ENCODE peak calls at places on chromosomes 2 and 18, in five cellular contexts. D is HFF-Myc, M is fibroblast of mammary gland, O is left lung, Z is HFFc6. Y is an unnamed sample.

GRCh38 chr2:239275037-239275685 is 125.7 kb downstream of the HDAC4 start:
- DNase-seq in Z (peak), M (peak), O (peak), D (peak), Y (peak)

GRCh38 chr18:54999016-54999415 is 39.8 kb upstream of the CCDC68 start:
- DNase-seq in M (no peak), O (no peak), Z (no peak), D (no peak), Y (no peak)

GRCh38 chr2:120669121-120669952 is 66.3 kb upstream of the GLI2 start:
- DNase-seq in O (peak), D (peak), M (peak), Z (no peak), Y (no peak)

GRCh38 chr18:57445488-57446319 is 10.5 kb downstream of the ONECUT2 start:
- DNase-seq in O (no peak), Z (no peak), M (no peak), D (no peak), Y (no peak)

GRCh38 chr2:39121523-39122063 is 742 bp upstream of the SOS1 start:
- DNase-seq in O (no peak), D (no peak), Z (no peak), M (no peak), Y (no peak)

GRCh38 chr2:182367401-182367800 is 59.4 kb downstream of the PDE1A start:
- DNase-seq in O (no peak), Z (no peak), M (no peak), D (no peak), Y (no peak)

GRCh38 chr2:160968183-160968582 is 192.0 kb upstream of the TANK start:
- DNase-seq in M (no peak), Z (no peak), D (no peak), O (no peak), Y (no peak)

GRCh38 chr2:194087089-194087488 is 1569.9 kb upstream of the SLC39A10 start:
- DNase-seq in O (no peak), M (no peak), D (no peak), Z (no peak), Y (no peak)

GRCh38 chr2:104656496-104657310 is 197.2 kb upstream of the POU3F3 start:
- DNase-seq in O (peak), D (no peak), M (no peak), Z (no peak), Y (no peak)

GRCh38 chr2:78457269-78457668 is 568.2 kb upstream of the REG3G start:
- DNase-seq in O (no peak), D (no peak), M (no peak), Z (no peak), Y (no peak)

GRCh38 chr18:59865241-59865986 is 34.4 kb upstream of the PMAIP1 start:
- DNase-seq in O (no peak), Z (no peak), D (no peak), M (no peak), Y (no peak)

GRCh38 chr2:128602038-128602698 is 283.5 kb upstream of the HS6ST1 start:
- DNase-seq in Z (no peak), O (peak), M (no peak), D (no peak), Y (peak)

GRCh38 chr18:62496262-62496661 is 26.6 kb upstream of the ZCCHC2 start:
- DNase-seq in M (no peak), O (no peak), Z (no peak), D (no peak), Y (no peak)

GRCh38 chr18:74731097-74731496 is 133.4 kb downstream of the ZNF407 start:
- DNase-seq in M (peak), O (no peak), Z (peak), D (no peak), Y (no peak)

GRCh38 chr18:23380817-23381216 is 72.3 kb upstream of the RIOK3 start:
- DNase-seq in Z (no peak), O (no peak), M (peak), D (no peak), Y (no peak)

GRCh38 chr2:7692657-7693161 is 775.5 kb downstream of the RNF144A start:
- DNase-seq in D (no peak), M (peak), O (no peak), Z (peak), Y (peak)

GRCh38 chr2:176152350-176153181 is 1.2 kb downstream of the HOXD4 start:
- DNase-seq in O (no peak), D (no peak), M (no peak), Z (no peak), Y (peak)

GRCh38 chr2:27522400-27522945 is 25.8 kb downstream of the GCKR start:
- DNase-seq in O (no peak), D (no peak), M (no peak), Z (no peak), Y (no peak)

GRCh38 chr2:88680916-88681315 is 10.6 kb upstream of the RPIA start:
- DNase-seq in O (no peak), D (no peak), Z (no peak), M (no peak), Y (no peak)

GRCh38 chr2:28394331-28394877 is 1.7 kb downstream of the FOSL2 start:
- DNase-seq in O (no peak), M (peak), Z (peak), D (no peak), Y (peak)

GRCh38 chr2:68302281-68302680 is 17.5 kb downstream of the CNRIP1 start:
- DNase-seq in Z (peak), M (peak), O (no peak), D (no peak), Y (no peak)

GRCh38 chr2:230908595-230909191 is 16.3 kb downstream of the GPR55 start:
- DNase-seq in D (peak), O (no peak), Z (peak), M (peak), Y (no peak)

GRCh38 chr2:63772061-63772460 is 69.6 kb upstream of the UGP2 start:
- DNase-seq in D (no peak), O (no peak), Z (no peak), M (no peak), Y (no peak)

GRCh38 chr18:5424903-5425302 is 118.9 kb downstream of the EPB41L3 start:
- DNase-seq in M (peak), D (peak), O (no peak), Z (peak), Y (no peak)

GRCh38 chr2:9292426-9292825 is 85.8 kb downstream of the ASAP2 start:
- DNase-seq in Z (no peak), O (no peak), M (no peak), D (no peak), Y (no peak)

GRCh38 chr18:70280007-70280925 is 8.6 kb upstream of the SOCS6 start:
- DNase-seq in M (peak), O (no peak), Z (no peak), D (no peak), Y (no peak)

GRCh38 chr18:49014605-49015267 is 64.0 kb upstream of the SMAD7 start:
- DNase-seq in D (no peak), O (no peak), M (no peak), Z (no peak), Y (no peak)

GRCh38 chr18:31371970-31372369 is 4.6 kb upstream of the DSG4 start:
- DNase-seq in M (no peak), O (no peak), D (no peak), Z (no peak), Y (no peak)

GRCh38 chr2:191115391-191115790 is 35.4 kb downstream of the STAT4 start:
- DNase-seq in Z (peak), O (no peak), D (no peak), M (no peak), Y (no peak)

GRCh38 chr2:202091476-202091875 is 18.4 kb downstream of the KIAA2012 start:
- DNase-seq in M (peak), D (no peak), O (no peak), Z (no peak), Y (no peak)

GRCh38 chr2:55460562-55460961 is 40.9 kb upstream of the CCDC88A start:
- DNase-seq in Z (no peak), M (peak), D (no peak), O (no peak), Y (no peak)

GRCh38 chr2:85106489-85107180 is 26.6 kb upstream of the TCF7L1 start:
- DNase-seq in Z (peak), O (no peak), M (peak), D (no peak), Y (no peak)

GRCh38 chr2:109376115-109376514 is 237.7 kb downstream of the SEPTIN10 start:
- DNase-seq in D (no peak), M (peak), Z (peak), O (no peak), Y (no peak)

GRCh38 chr18:35244671-35245070 is 3.8 kb downstream of the ZNF397 start:
- DNase-seq in M (no peak), D (no peak), Z (no peak), O (no peak), Y (no peak)
- TF ChIP-seq CTCF in M (no peak), D (no peak), Z (no peak), O (no peak), Y (no peak)

DNA sequence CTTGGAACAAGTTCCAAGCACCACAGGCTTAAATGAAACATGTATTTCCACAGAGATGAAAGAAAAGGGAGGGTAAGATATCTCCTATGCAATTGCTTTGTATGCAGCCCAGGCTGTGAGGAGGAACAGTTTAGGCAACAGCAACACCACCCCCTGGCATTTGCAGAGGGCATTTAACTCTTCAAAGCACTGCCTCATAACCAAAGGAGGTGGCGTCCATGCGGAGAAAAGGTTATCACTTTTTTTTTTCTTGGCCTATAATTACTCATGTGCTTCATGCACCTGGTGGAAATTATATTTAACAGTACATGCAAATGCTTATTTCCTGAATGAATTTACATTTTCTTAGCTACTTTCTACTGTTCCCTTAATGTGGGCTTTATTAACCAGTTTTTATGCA is 286.0 kb downstream of the LPIN1 start:
- DNase-seq in D (no peak), Z (no peak), O (no peak), M (no peak), Y (no peak)
- TF ChIP-seq CTCF in D (no peak), Z (peak), O (no peak), M (no peak), Y (no peak)

GRCh38 chr2:218754781-218755180 is 27.2 kb upstream of the CYP27A1 start:
- DNase-seq in Z (no peak), D (no peak), O (no peak), M (no peak), Y (no peak)

GRCh38 chr2:218755198-218755566 is 26.8 kb upstream of the CYP27A1 start:
- DNase-seq in O (no peak), D (no peak), Z (no peak), M (no peak), Y (no peak)

GRCh38 chr2:218755567-218756404 is 26.2 kb upstream of the CYP27A1 start:
- DNase-seq in Z (no peak), M (no peak), D (no peak), O (no peak), Y (no peak)

GRCh38 chr2:218754201-218754600 is 27.7 kb upstream of the CYP27A1 start:
- DNase-seq in D (no peak), Z (no peak), M (no peak), O (no peak), Y (no peak)

DNA sequence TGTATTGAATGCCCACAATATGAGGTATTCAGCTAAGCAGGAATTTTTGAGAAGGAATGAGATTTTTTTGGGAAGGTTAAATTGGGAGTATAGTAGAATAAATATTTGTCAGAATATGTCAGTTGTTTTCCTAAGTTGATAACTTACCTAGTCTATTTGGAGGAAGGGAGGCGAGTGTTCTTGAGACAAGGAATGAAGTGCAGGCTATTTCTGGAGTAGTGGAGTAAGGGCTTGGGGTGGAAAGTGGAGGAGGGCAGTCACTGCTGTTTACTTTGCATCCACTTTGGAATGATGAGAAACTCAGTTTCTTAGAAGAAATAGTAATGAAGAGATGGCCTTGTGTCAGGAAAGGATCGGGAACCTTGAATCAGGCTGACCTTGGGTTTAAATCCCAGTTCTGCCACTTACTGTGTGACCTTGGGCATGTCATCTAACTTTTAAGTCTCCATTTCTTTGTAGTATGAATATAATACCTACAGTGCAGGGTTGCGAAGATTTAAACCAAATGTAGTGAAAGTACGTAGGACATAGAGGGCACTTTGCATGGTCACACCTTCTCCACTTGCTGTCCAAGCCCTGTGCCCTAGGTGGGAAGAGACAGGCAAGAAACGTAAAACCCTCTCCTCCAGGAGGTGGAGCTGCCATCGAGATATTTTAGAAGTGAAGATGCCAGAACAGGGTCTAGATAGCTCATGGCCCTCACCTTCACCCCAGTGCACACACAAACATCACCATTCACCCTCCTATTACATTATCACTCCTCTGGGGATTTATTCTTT is 25.2 kb upstream of the CYP27A1 start:
- DNase-seq in M (no peak), D (no peak), O (no peak), Z (no peak), Y (peak)
- TF ChIP-seq CTCF in M (no peak), D (no peak), O (no peak), Z (no peak), Y (no peak)

DNA sequence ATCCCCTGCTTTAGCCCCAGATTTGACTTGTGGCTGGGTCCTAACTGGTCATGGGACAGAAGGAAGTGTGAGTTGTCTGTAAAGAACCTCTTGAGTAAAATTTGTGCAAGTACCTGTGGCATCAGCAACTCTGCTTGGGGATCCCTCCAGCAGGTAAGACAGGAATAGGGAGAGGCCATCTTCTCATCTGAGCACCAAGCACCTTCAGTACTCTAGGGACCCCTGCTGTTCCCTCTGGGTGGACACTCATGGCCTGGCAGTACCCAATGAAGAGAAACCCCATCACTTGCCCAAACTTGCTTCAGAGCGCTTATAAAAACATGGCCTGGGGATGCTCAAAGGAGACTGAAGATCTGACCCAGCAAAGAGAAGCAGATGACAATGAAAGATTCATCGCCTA is 297.8 kb downstream of the SP3 start:
- DNase-seq in D (no peak), M (peak), Z (no peak), O (no peak), Y (no peak)
- TF ChIP-seq CTCF in D (peak), M (peak), Z (peak), O (no peak), Y (no peak)

GRCh38 chr2:159713691-159714585 is 1.6 kb downstream of the MARCHF7 start:
- DNase-seq in Z (peak), D (no peak), O (no peak), M (peak), Y (no peak)
- TF ChIP-seq CTCF in Z (peak), D (no peak), O (no peak), M (peak), Y (no peak)

DNA sequence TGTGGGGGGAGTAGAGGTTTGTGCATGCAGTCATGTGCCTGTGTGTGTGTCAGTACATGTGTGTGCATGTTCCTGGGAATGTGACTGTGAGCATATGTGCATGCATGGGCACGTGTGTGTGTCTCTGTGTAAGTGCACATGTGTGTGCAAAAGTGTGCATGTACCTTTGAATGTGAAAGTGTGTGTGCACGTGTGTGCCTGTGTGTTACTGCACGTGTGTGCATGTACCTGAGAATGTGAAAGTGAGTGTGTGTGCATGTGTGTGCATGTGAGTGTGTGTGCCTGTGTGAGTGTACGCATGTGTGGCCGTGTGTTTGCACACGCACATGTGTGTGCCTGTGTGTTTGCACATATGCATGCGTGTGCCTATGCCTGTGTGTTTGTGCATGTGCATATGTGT is 854.1 kb upstream of the SALL3 start:
- DNase-seq in Z (no peak), M (no peak), D (no peak), O (no peak), Y (no peak)
- TF ChIP-seq CTCF in Z (no peak), M (no peak), D (no peak), O (no peak), Y (no peak)

GRCh38 chr2:181239400-181239799 is 217.8 kb upstream of the ITGA4 start:
- DNase-seq in D (no peak), M (peak), O (no peak), Z (no peak), Y (no peak)
- TF ChIP-seq CTCF in D (no peak), M (peak), O (no peak), Z (no peak), Y (no peak)

Y was measured in lower leg skin.